ENCODE peak calls at places on chromosomes 7 and 10, in six cellular contexts. One of them, this sample, is unnamed.
A peak's percentile ranks its signal among the peaks of the same experiment; 100 is the strongest.

GRCh38 chr7:5681979-5682546 is 99.4 kb downstream of the RNF216 start:
- DNase-seq in PC-3: no peak
- DNase-seq in tibial nerve: no peak
- DNase-seq in breast epithelium: no peak
- DNase-seq in NCI-H1105: no peak
- DNase-seq in RCC 7860: no peak
- DNase-seq in this sample: no peak

GRCh38 chr10:75111906-75112703 is 649 bp downstream of the SAMD8 start:
- DNase-seq in NCI-H1105: no peak
- DNase-seq in tibial nerve: peak; percentile 36
- DNase-seq in breast epithelium: peak; percentile 44
- DNase-seq in RCC 7860: peak; percentile 24
- DNase-seq in PC-3: peak; percentile 80
- DNase-seq in this sample: peak; percentile 76

GRCh38 chr10:25384618-25385017 is 209.8 kb downstream of the GPR158 start:
- DNase-seq in breast epithelium: no peak
- DNase-seq in NCI-H1105: no peak
- DNase-seq in tibial nerve: no peak
- DNase-seq in RCC 7860: no peak
- DNase-seq in PC-3: no peak
- DNase-seq in this sample: no peak

GRCh38 chr10:91597397-91597881 is 35.4 kb downstream of the PPP1R3C start:
- DNase-seq in RCC 7860: peak; percentile 62
- DNase-seq in NCI-H1105: peak; percentile 61
- DNase-seq in PC-3: no peak
- DNase-seq in tibial nerve: no peak
- DNase-seq in breast epithelium: no peak
- DNase-seq in this sample: no peak

GRCh38 chr7:130843703-130844102 is 109.7 kb upstream of the KLF14 start:
- DNase-seq in RCC 7860: no peak
- DNase-seq in NCI-H1105: no peak
- DNase-seq in PC-3: no peak
- DNase-seq in tibial nerve: no peak
- DNase-seq in breast epithelium: no peak
- DNase-seq in this sample: no peak

GRCh38 chr7:103551006-103551405 is 105.0 kb upstream of the SLC26A5 start:
- DNase-seq in PC-3: no peak
- DNase-seq in tibial nerve: no peak
- DNase-seq in breast epithelium: no peak
- DNase-seq in RCC 7860: peak; percentile 38
- DNase-seq in NCI-H1105: no peak
- DNase-seq in this sample: no peak

GRCh38 chr7:158781217-158781975 is 47.9 kb downstream of the ESYT2 start:
- DNase-seq in PC-3: no peak
- DNase-seq in NCI-H1105: no peak
- DNase-seq in breast epithelium: no peak
- DNase-seq in RCC 7860: no peak
- DNase-seq in tibial nerve: no peak
- DNase-seq in this sample: no peak

GRCh38 chr7:16648551-16648950 is 2.6 kb downstream of the BZW2 start:
- DNase-seq in RCC 7860: no peak
- DNase-seq in PC-3: no peak
- DNase-seq in breast epithelium: no peak
- DNase-seq in NCI-H1105: no peak
- DNase-seq in tibial nerve: no peak
- DNase-seq in this sample: no peak

GRCh38 chr10:112299456-112299855 is 16.3 kb downstream of the TECTB start:
- DNase-seq in NCI-H1105: no peak
- DNase-seq in RCC 7860: no peak
- DNase-seq in PC-3: peak; percentile 26
- DNase-seq in tibial nerve: no peak
- DNase-seq in breast epithelium: no peak
- DNase-seq in this sample: no peak

GRCh38 chr10:34580643-34581042 is 234.5 kb downstream of the PARD3 start:
- DNase-seq in breast epithelium: no peak
- DNase-seq in NCI-H1105: no peak
- DNase-seq in RCC 7860: peak; percentile 87
- DNase-seq in PC-3: peak; percentile 100
- DNase-seq in tibial nerve: no peak
- DNase-seq in this sample: no peak

GRCh38 chr10:80485410-80486135 is 31.5 kb downstream of the TSPAN14 start:
- DNase-seq in breast epithelium: no peak
- DNase-seq in NCI-H1105: no peak
- DNase-seq in PC-3: no peak
- DNase-seq in tibial nerve: no peak
- DNase-seq in RCC 7860: no peak
- DNase-seq in this sample: no peak

GRCh38 chr7:18087031-18087686 is 59.5 kb upstream of the PRPS1L1 start:
- DNase-seq in breast epithelium: no peak
- DNase-seq in tibial nerve: no peak
- DNase-seq in NCI-H1105: no peak
- DNase-seq in PC-3: no peak
- DNase-seq in RCC 7860: no peak
- DNase-seq in this sample: no peak

GRCh38 chr7:83014546-83014945 is 148.1 kb downstream of the PCLO start:
- DNase-seq in NCI-H1105: no peak
- DNase-seq in PC-3: no peak
- DNase-seq in breast epithelium: no peak
- DNase-seq in RCC 7860: no peak
- DNase-seq in tibial nerve: no peak
- DNase-seq in this sample: no peak

GRCh38 chr7:105448181-105448580 is 59.5 kb upstream of the SRPK2 start:
- DNase-seq in RCC 7860: no peak
- DNase-seq in NCI-H1105: no peak
- DNase-seq in PC-3: no peak
- DNase-seq in breast epithelium: no peak
- DNase-seq in tibial nerve: no peak
- DNase-seq in this sample: no peak

GRCh38 chr10:24854256-24854655 is 98.2 kb downstream of the PRTFDC1 start:
- DNase-seq in breast epithelium: no peak
- DNase-seq in tibial nerve: no peak
- DNase-seq in RCC 7860: no peak
- DNase-seq in NCI-H1105: no peak
- DNase-seq in PC-3: no peak
- DNase-seq in this sample: no peak

GRCh38 chr10:3982746-3983442 is 197.9 kb upstream of the KLF6 start:
- DNase-seq in NCI-H1105: no peak
- DNase-seq in RCC 7860: no peak
- DNase-seq in tibial nerve: no peak
- DNase-seq in breast epithelium: no peak
- DNase-seq in PC-3: no peak
- DNase-seq in this sample: no peak

GRCh38 chr10:31659665-31660064 is 269.0 kb downstream of the ARHGAP12 start:
- DNase-seq in breast epithelium: no peak
- DNase-seq in NCI-H1105: no peak
- DNase-seq in tibial nerve: no peak
- DNase-seq in PC-3: no peak
- DNase-seq in RCC 7860: no peak
- DNase-seq in this sample: no peak

GRCh38 chr7:54985405-54986360 is 33.1 kb upstream of the EGFR start:
- DNase-seq in NCI-H1105: no peak
- DNase-seq in tibial nerve: no peak
- DNase-seq in breast epithelium: no peak
- DNase-seq in PC-3: peak; percentile 96
- DNase-seq in RCC 7860: peak; percentile 94
- DNase-seq in this sample: no peak

GRCh38 chr7:156603004-156603403 is 37.6 kb upstream of the RNF32 start:
- DNase-seq in breast epithelium: no peak
- DNase-seq in RCC 7860: no peak
- DNase-seq in PC-3: no peak
- DNase-seq in tibial nerve: no peak
- DNase-seq in NCI-H1105: no peak
- DNase-seq in this sample: no peak

GRCh38 chr7:74483402-74484336 is 30.0 kb downstream of the GTF2IRD1 start:
- DNase-seq in breast epithelium: no peak
- DNase-seq in NCI-H1105: no peak
- DNase-seq in PC-3: peak; percentile 36
- DNase-seq in tibial nerve: no peak
- DNase-seq in RCC 7860: peak; percentile 97
- DNase-seq in this sample: no peak

GRCh38 chr7:24821045-24821853 is 64.0 kb upstream of the GSDME start:
- DNase-seq in NCI-H1105: no peak
- DNase-seq in PC-3: peak; percentile 96
- DNase-seq in RCC 7860: peak; percentile 95
- DNase-seq in tibial nerve: peak; percentile 30
- DNase-seq in breast epithelium: peak; percentile 64
- DNase-seq in this sample: peak; percentile 94

GRCh38 chr10:34916368-34916767 is 101.3 kb upstream of the PARD3 start:
- DNase-seq in RCC 7860: peak; percentile 52
- DNase-seq in breast epithelium: no peak
- DNase-seq in tibial nerve: peak; percentile 10
- DNase-seq in PC-3: peak; percentile 62
- DNase-seq in NCI-H1105: no peak
- DNase-seq in this sample: no peak

This sample was measured in CD4-positive, CD25-positive, alpha-beta regulatory T cell.